ENCODE peak calls at places on chromosome 5, in seven cellular contexts. Y, N, A, Q, E, B and O are unnamed samples. For H3K4me1, the result is how much of the 10 kb centered on the place peaks cover.

GRCh38 chr5:159825551-159826051 is 90.7 kb upstream of the ADRA1B start:
- DNase-seq in Y (no peak), N (no peak), A (no peak), Q (no peak), E (no peak), B (peak), O (peak)

GRCh38 chr5:72543365-72543764 is 36.2 kb upstream of the ZNF366 start:
- DNase-seq in Y (no peak), N (no peak), A (no peak), Q (no peak), E (no peak), B (peak), O (no peak)

GRCh38 chr5:125501396-125501795 is 755.0 kb upstream of the ZNF608 start:
- DNase-seq in Y (no peak), N (no peak), A (no peak), Q (no peak), E (no peak), B (peak), O (no peak)

GRCh38 chr5:93716453-93716852 is 24.9 kb downstream of the POU5F2 start:
- DNase-seq in Y (no peak), N (no peak), A (no peak), Q (no peak), E (no peak), B (no peak), O (no peak)

GRCh38 chr5:11361768-11362167 is 542.5 kb downstream of the CTNND2 start:
- DNase-seq in Y (no peak), N (no peak), A (no peak), Q (no peak), E (no peak), B (no peak), O (no peak)

GRCh38 chr5:10586008-10586407 is 22.1 kb downstream of the ANKRD33B start:
- DNase-seq in Y (no peak), N (no peak), A (no peak), Q (no peak), E (no peak), B (no peak), O (no peak)

GRCh38 chr5:126967808-126968466 is 62.4 kb downstream of the MARCHF3 start:
- DNase-seq in Y (no peak), N (no peak), A (no peak), Q (no peak), E (no peak), B (peak), O (no peak)

GRCh38 chr5:7970816-7971215 is 101.9 kb downstream of the MTRR start:
- DNase-seq in Y (no peak), N (no peak), A (no peak), Q (no peak), E (no peak), B (no peak), O (no peak)

GRCh38 chr5:174327317-174327864 is 281.9 kb downstream of the NSG2 start:
- DNase-seq in Y (peak), N (peak), A (peak), Q (peak), E (peak), B (peak), O (peak)

GRCh38 chr5:60668715-60669304 is 31.2 kb downstream of the DEPDC1B start:
- DNase-seq in Y (no peak), N (no peak), A (no peak), Q (no peak), E (peak), B (peak), O (no peak)

GRCh38 chr5:170411100-170411499 is 21.9 kb upstream of the KCNMB1 start:
- DNase-seq in Y (no peak), N (no peak), A (no peak), Q (no peak), E (no peak), B (no peak), O (no peak)

GRCh38 chr5:97162045-97162444 is 19.6 kb upstream of the LIX1 start:
- DNase-seq in Y (peak), N (peak), A (peak), Q (no peak), E (peak), B (peak), O (no peak)

GRCh38 chr5:99398946-99399345 is 470.1 kb upstream of the CHD1 start:
- DNase-seq in Y (no peak), N (no peak), A (no peak), Q (no peak), E (no peak), B (no peak), O (no peak)

GRCh38 chr5:170439944-170440269 is 50.7 kb upstream of the KCNMB1 start:
- DNase-seq in Y (no peak), N (no peak), A (peak), Q (no peak), E (no peak), B (no peak), O (no peak)

GRCh38 chr5:9604416-9604815 is 25.7 kb downstream of the TAS2R1 start:
- DNase-seq in Y (no peak), N (no peak), A (no peak), Q (no peak), E (no peak), B (no peak), O (no peak)

GRCh38 chr5:6397536-6398269 is 19.4 kb upstream of the MED10 start:
- DNase-seq in Y (no peak), N (no peak), A (no peak), Q (no peak), E (no peak), B (no peak), O (no peak)

GRCh38 chr5:72067682-72068470 is 39.4 kb upstream of the MAP1B start:
- DNase-seq in Y (no peak), N (no peak), A (no peak), Q (no peak), E (no peak), B (peak), O (no peak)

GRCh38 chr5:76439201-76439600 is 36.1 kb downstream of the IQGAP2 start:
- DNase-seq in Y (no peak), N (no peak), A (no peak), Q (no peak), E (no peak), B (no peak), O (no peak)

DNA sequence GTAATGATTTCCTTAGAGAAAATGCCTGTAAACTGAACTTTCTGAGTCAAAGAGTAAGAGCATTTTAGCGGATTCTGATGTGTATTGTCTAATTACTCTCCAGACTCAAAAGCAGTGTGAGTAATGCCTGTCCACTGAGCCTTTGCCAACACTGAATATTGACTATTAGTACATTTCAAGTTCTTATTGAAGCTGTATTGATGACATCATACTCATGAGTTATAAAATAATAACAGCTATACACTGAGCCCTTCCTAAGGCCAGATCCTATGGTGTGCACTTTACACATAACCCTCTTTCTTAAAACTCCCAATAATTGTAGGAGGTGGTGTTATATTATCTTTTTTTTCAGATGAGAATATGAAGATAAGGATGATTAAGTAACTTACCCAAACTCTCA is 152.8 kb upstream of the TRPC7 start:
- DNase-seq in Y (no peak), N (no peak), A (no peak), Q (no peak), E (no peak), B (no peak), O (no peak)
- TF ChIP-seq CTCF in Y (no peak), N (no peak), A (no peak), Q (no peak), E (no peak), B (no peak), O (no peak)

GRCh38 chr5:14491505-14491904 is 90.1 kb upstream of the OTULINL start:
- DNase-seq in Y (no peak), N (no peak), A (no peak), Q (no peak), E (no peak), B (peak), O (no peak)
- H3K27ac ChIP-seq in Y (no peak), N (no peak), A (no peak), Q (peak), E (no peak), B (no peak), O (no peak)

GRCh38 chr5:54831233-54831632 is 154.2 kb downstream of the ESM1 start:
- DNase-seq in Y (no peak), N (no peak), A (no peak), Q (peak), E (no peak), B (no peak), O (no peak)
- H3K4me1 ChIP-seq in Y (under half), N (under half), A (under half), Q (under half), E (under half), B (under half), O (under half)

DNA sequence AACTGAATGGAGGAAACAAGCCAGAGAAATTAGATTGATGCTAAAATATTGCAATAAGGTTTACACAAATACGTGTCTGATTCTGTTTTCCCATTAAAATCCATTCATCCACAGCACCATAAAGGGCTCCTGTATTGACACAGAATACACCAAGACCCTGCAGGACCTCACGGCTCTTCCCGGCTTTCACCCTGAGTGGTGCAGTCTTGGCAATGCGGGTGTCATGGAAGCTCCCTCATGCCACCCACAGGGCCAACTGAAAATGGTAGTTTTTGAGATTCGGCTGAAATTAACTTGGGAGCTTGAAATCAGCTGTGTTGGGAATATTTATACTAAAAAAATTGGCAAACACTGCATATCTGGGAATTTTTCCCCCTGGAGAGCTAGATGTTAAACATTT is 17.3 kb upstream of the EXOC3 start:
- DNase-seq in Y (peak), N (no peak), A (no peak), Q (no peak), E (no peak), B (peak), O (no peak)
- TF ChIP-seq CTCF in Y (peak), N (no peak), A (no peak), Q (peak), E (no peak), B (peak), O (no peak)

GRCh38 chr5:150175076-150175475 is 8.5 kb downstream of the CDX1 start:
- DNase-seq in Y (no peak), N (no peak), A (no peak), Q (no peak), E (no peak), B (no peak), O (no peak)

GRCh38 chr5:150174285-150174684 is 7.7 kb downstream of the CDX1 start:
- DNase-seq in Y (no peak), N (no peak), A (no peak), Q (no peak), E (no peak), B (no peak), O (no peak)

GRCh38 chr5:150172147-150172546 is 5.6 kb downstream of the CDX1 start:
- DNase-seq in Y (no peak), N (no peak), A (no peak), Q (no peak), E (no peak), B (peak), O (no peak)

GRCh38 chr5:150173154-150173553 is 6.6 kb downstream of the CDX1 start:
- DNase-seq in Y (no peak), N (no peak), A (no peak), Q (no peak), E (no peak), B (no peak), O (no peak)

GRCh38 chr5:150172563-150172962 is 6.0 kb downstream of the CDX1 start:
- DNase-seq in Y (no peak), N (no peak), A (no peak), Q (no peak), E (no peak), B (no peak), O (no peak)
- H3K27ac ChIP-seq in Y (no peak), N (no peak), A (no peak), Q (no peak), E (no peak), B (no peak), O (no peak)

GRCh38 chr5:59061377-59061776 is 478.5 kb downstream of the RAB3C start:
- DNase-seq in Y (no peak), N (no peak), A (no peak), Q (no peak), E (no peak), B (no peak), O (no peak)
- H3K4me1 ChIP-seq in Y (under half), N (under half), A (under half), Q (under half), E (under half), B (under half), O (under half)